ENCODE peak calls at places on chromosomes 1 and 21, in six cellular contexts. W, A, V, D, L and H are unnamed samples.
A peak's percentile ranks its signal among the peaks of the same experiment; 100 is the strongest.

GRCh38 chr1:23459338-23459757 is 24.6 kb downstream of the ASAP3 start:
- DNase-seq in L (no peak), W (no peak), A (no peak), V (no peak), D (no peak), H (no peak)

GRCh38 chr1:93607814-93608187 is 73.8 kb downstream of the BCAR3 start:
- DNase-seq in A (no peak), W (no peak), L (no peak), V (no peak), D (no peak), H (no peak)

GRCh38 chr1:179955318-179955638 is 668 bp downstream of the CEP350 start:
- DNase-seq in V (no peak), W (no peak), A (no peak), D (no peak), L (no peak), H (no peak)

GRCh38 chr1:65431111-65431705 is 10.7 kb downstream of the LEPR start:
- DNase-seq in V (no peak), A (no peak), D (no peak), L (no peak), W (no peak), H (no peak)

GRCh38 chr1:48823161-48823560 is 46.5 kb upstream of the BEND5 start:
- DNase-seq in L (no peak), A (no peak), D (peak; percentile 68), W (no peak), V (peak; percentile 56), H (no peak)

GRCh38 chr21:30129246-30129645 is 37.4 kb downstream of the CLDN17 start:
- DNase-seq in L (no peak), A (no peak), D (no peak), V (no peak), W (no peak), H (no peak)

GRCh38 chr1:183318433-183318832 is 99.7 kb downstream of the NMNAT2 start:
- DNase-seq in V (peak; percentile 82), A (peak; percentile 73), L (no peak), W (peak; percentile 73), D (peak; percentile 42), H (peak; percentile 91)

GRCh38 chr1:212749924-212750535 is 41.5 kb downstream of the NSL1 start:
- DNase-seq in L (no peak), A (no peak), D (no peak), W (no peak), V (no peak), H (no peak)

GRCh38 chr21:16071082-16071481 is 341.3 kb downstream of the USP25 start:
- DNase-seq in W (no peak), D (no peak), V (no peak), L (no peak), A (peak; percentile 23), H (no peak)

GRCh38 chr1:243712242-243712641 is 137.8 kb downstream of the AKT3 start:
- DNase-seq in A (no peak), V (no peak), L (no peak), W (no peak), D (no peak), H (no peak)

GRCh38 chr21:15005391-15005790 is 59.4 kb downstream of the NRIP1 start:
- DNase-seq in D (no peak), A (no peak), L (no peak), V (no peak), W (no peak), H (no peak)

GRCh38 chr1:62229468-62229867 is 34.8 kb downstream of the L1TD1 start:
- DNase-seq in V (no peak), D (no peak), L (no peak), W (no peak), A (no peak), H (no peak)

GRCh38 chr1:24970399-24970753 is 40.3 kb upstream of the RUNX3 start:
- DNase-seq in V (no peak), L (no peak), A (no peak), D (no peak), W (no peak), H (no peak)

GRCh38 chr1:244437108-244437507 is 14.6 kb downstream of the ADSS2 start:
- DNase-seq in W (no peak), D (no peak), L (no peak), V (no peak), A (no peak), H (no peak)

DNA sequence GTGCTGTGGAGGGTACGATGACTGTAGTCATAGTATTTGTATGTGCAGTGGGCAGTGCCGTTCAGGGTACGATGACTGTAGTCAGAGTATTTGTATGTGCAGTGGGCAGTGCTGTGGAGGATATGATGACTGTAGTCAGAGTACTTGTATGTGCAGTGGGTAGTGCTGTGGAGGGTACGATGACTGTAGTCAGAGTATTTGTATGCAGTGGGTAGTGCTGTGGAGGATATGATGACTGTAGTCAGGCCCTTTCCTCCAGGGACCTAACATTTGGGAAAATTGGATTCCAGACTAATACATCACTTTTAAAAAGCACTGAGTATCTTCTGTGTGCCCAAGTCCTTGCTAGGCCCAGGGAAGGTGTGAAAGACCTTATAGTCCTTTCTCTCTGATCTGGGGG is 2.9 kb downstream of the ZNF672 start:
- DNase-seq in L (no peak), V (no peak), D (no peak), A (no peak), W (no peak), H (no peak)
- H3K27ac ChIP-seq in L (no peak overlapping the region), V (no peak overlapping the region), D (no peak overlapping the region), A (peak overlapping the region; percentile 72), W (no peak overlapping the region), H (peak overlapping the region; percentile 79)

GRCh38 chr1:26584022-26584485 is 54.5 kb downstream of the RPS6KA1 start:
- DNase-seq in L (no peak), A (no peak), V (no peak), W (no peak), D (no peak), H (no peak)
- TF ChIP-seq CTCF in L (no peak), A (no peak), V (no peak), W (no peak), D (no peak), H (no peak)

GRCh38 chr1:46343351-46343695 is 2.7 kb downstream of the NSUN4 start:
- DNase-seq in W (no peak), A (no peak), V (no peak), D (no peak), L (no peak), H (no peak)

GRCh38 chr1:46343705-46344104 is 3.1 kb downstream of the NSUN4 start:
- DNase-seq in W (no peak), A (no peak), V (no peak), D (no peak), L (no peak), H (no peak)

GRCh38 chr1:46341222-46342083 is 846 bp downstream of the NSUN4 start:
- DNase-seq in A (peak; percentile 34), V (peak; percentile 17), W (no peak), L (no peak), D (no peak), H (no peak)

GRCh38 chr1:46342084-46342656 is 1.6 kb downstream of the NSUN4 start:
- DNase-seq in V (no peak), W (no peak), A (no peak), L (no peak), D (no peak), H (no peak)

DNA sequence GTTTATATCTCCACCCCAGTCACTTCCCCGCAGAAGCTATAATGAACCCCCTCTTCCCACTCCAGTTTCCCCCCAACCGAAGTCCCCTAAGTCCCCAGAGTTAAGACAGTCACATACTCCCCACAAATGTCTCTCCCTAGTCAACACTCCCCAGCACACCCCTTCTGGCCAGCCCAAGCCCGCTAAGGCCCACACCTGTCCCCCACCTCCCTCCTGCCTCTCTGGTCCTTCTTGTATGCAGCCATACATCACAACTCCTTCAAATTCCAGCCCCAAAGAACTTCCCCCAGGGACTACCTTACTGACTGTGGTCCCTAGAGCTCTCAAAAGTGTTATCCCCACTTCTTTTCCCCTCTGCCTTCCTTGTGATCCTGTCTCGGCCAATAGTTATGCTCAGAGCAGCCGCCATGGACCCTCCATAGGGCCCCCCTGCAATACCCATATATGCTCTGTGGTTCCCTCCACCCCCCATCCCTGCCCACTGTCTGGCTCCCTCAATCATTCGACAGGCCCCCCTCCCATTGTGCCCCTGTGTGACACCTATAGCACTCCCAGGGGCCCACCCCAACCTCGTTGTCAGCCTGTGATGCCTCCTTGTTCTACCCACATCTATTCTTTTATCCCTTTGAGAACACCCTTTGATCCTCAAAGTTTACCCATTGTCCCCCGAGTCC is 2.2 kb downstream of the NSUN4 start:
- DNase-seq in V (no peak), A (no peak), W (no peak), D (no peak), L (no peak), H (no peak)
- H3K27ac ChIP-seq in V (no peak overlapping the region), A (no peak overlapping the region), W (no peak overlapping the region), D (peak overlapping the region; percentile 14), L (peak overlapping the region; percentile 91), H (peak overlapping the region; percentile 7)

GRCh38 chr1:58783993-58784757 is at the start of gene JUN:
- DNase-seq in L (peak; percentile 98), A (peak; percentile 100), D (peak; percentile 99), V (peak; percentile 100), W (peak; percentile 99), H (peak; percentile 100)
- TF ChIP-seq CTCF in L (no peak), A (no peak), D (no peak), V (no peak), W (no peak), H (no peak)

DNA sequence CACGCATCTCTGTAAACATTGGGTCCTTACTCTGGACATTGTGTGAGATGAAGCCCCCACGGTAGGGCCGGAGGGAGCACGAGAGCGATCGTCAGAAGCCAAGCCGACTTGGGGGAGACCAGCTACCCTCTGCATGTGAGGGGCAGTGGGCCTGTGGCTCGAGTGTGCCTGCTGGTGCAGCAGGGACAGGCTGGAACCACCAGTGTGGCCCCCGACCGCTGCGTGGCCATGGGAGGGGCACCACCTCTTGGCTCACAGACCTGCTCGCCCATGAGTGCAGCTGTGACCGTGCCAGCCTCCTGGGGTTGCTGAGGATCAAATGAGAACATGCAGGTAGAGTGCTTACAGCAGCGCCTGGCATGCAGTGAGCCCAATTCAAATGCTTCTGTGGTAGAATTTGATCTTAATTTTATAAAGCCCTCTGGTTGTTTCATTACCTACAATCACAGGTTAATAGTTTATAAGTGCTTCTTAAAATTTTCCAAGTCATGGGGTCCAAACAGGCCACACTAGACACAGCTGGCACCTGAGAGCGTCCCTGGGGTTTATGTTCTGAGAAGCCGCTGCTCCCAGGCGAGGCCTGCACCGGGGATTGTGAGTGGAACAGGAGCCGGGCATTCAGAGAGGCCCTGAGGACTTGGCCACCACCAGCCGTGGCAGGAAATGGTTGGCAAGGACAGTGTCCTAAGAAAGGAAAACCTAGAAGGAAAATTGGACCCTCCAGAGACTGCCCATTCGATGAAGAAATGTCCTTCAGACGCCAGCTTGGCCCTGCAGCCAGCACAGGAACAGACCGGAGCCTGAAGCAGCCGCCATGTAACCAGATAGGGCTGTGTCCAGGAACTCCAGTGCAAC is 22.6 kb upstream of the ADARB1 start:
- DNase-seq in L (no peak), D (no peak), V (no peak), W (no peak), A (peak; percentile 79), H (peak; percentile 90)
- H3K27ac ChIP-seq in L (no peak overlapping the region), D (no peak overlapping the region), V (no peak overlapping the region), W (no peak overlapping the region), A (peak overlapping the region; percentile 83), H (peak overlapping the region; percentile 92)

GRCh38 chr1:185720633-185721272 is 13.4 kb upstream of the HMCN1 start:
- DNase-seq in V (no peak), W (no peak), L (no peak), A (no peak), D (no peak), H (no peak)
- TF ChIP-seq CTCF in V (peak; percentile 46), W (peak; percentile 73), L (no peak), A (peak; percentile 45), D (peak; percentile 37), H (peak; percentile 49)